ENCODE peak calls at places on chromosome 9, in seven cellular contexts. R is gastrocnemius medialis, L is psoas muscle, B is cardiac muscle cell, I is IMR-90, W is small intestine, E is upper lobe of left lung. V is an unnamed sample. For H3K4me1, the result is how much of the 10 kb centered on the place peaks cover.

GRCh38 chr9:92720209-92720765 is 44.3 kb downstream of the BICD2 start:
- DNase-seq in E (peak), B (no peak), R (no peak), I (no peak), W (no peak), L (no peak), V (peak)

GRCh38 chr9:114681594-114682332 is at the start of gene TEX48:
- DNase-seq in R (peak), W (peak), E (peak), L (peak), B (peak), I (peak), V (no peak)

GRCh38 chr9:34380034-34380510 is 3.4 kb upstream of the MYORG start:
- DNase-seq in E (no peak), L (no peak), W (peak), I (no peak), R (no peak), B (peak), V (peak)

GRCh38 chr9:77435688-77436087 is 212.4 kb downstream of the GNA14 start:
- DNase-seq in B (no peak), W (no peak), L (no peak), E (no peak), I (peak), R (no peak), V (no peak)

GRCh38 chr9:17658237-17658636 is 79.4 kb downstream of the SH3GL2 start:
- DNase-seq in R (no peak), I (no peak), B (no peak), W (no peak), E (no peak), L (no peak), V (no peak)

GRCh38 chr9:92504881-92505280 is 22.6 kb upstream of the ASPN start:
- DNase-seq in R (no peak), W (no peak), L (no peak), I (peak), E (no peak), B (no peak), V (no peak)

GRCh38 chr9:101814064-101814463 is 75.6 kb upstream of the GRIN3A start:
- DNase-seq in L (no peak), E (no peak), I (no peak), W (peak), B (no peak), R (no peak), V (no peak)

GRCh38 chr9:18708429-18708828 is 234.5 kb downstream of the ADAMTSL1 start:
- DNase-seq in R (no peak), W (no peak), I (no peak), L (no peak), E (no peak), B (no peak), V (no peak)

GRCh38 chr9:93143830-93144530 is 9.9 kb upstream of the NINJ1 start:
- DNase-seq in E (no peak), R (peak), I (no peak), W (no peak), B (no peak), L (peak), V (no peak)

GRCh38 chr9:122051401-122052346 is 41.4 kb downstream of the TTLL11 start:
- DNase-seq in I (peak), B (no peak), L (no peak), R (no peak), W (no peak), E (no peak), V (no peak)

GRCh38 chr9:26219961-26220360 is 541.7 kb upstream of the TUSC1 start:
- DNase-seq in E (no peak), R (no peak), I (no peak), B (no peak), L (no peak), W (no peak), V (no peak)

GRCh38 chr9:120873512-120873911 is 3.5 kb downstream of the PHF19 start:
- DNase-seq in W (peak), E (peak), I (no peak), R (no peak), L (no peak), B (no peak), V (no peak)

GRCh38 chr9:137240321-137240840 is 706 bp upstream of the TUBB4B start:
- DNase-seq in B (peak), E (peak), R (peak), W (peak), L (peak), I (peak), V (peak)

GRCh38 chr9:124054671-124055212 is 43.2 kb downstream of the LHX2 start:
- DNase-seq in R (no peak), I (peak), L (no peak), W (no peak), B (no peak), E (no peak), V (no peak)

GRCh38 chr9:70590264-70590646 is 175.8 kb upstream of the KLF9 start:
- DNase-seq in R (no peak), I (peak), L (no peak), E (no peak), B (no peak), W (no peak), V (no peak)

GRCh38 chr9:104914458-104914857 is 13.5 kb downstream of the ABCA1 start:
- DNase-seq in R (no peak), L (no peak), I (no peak), W (no peak), E (peak), B (no peak), V (no peak)

GRCh38 chr9:104915739-104916138 is 12.2 kb downstream of the ABCA1 start:
- DNase-seq in R (peak), E (no peak), W (no peak), I (no peak), L (no peak), B (no peak), V (no peak)

GRCh38 chr9:104911029-104911607 is 16.8 kb downstream of the ABCA1 start:
- DNase-seq in I (peak), W (no peak), L (no peak), B (no peak), R (no peak), E (no peak), V (no peak)

GRCh38 chr9:104915049-104915448 is 12.9 kb downstream of the ABCA1 start:
- DNase-seq in R (peak), L (peak), B (no peak), E (no peak), I (no peak), W (no peak), V (no peak)

GRCh38 chr9:104912606-104913005 is 15.3 kb downstream of the ABCA1 start:
- DNase-seq in I (no peak), B (no peak), R (no peak), E (no peak), L (no peak), W (no peak), V (no peak)
- H3K4me1 ChIP-seq in I (under half), B (under half), R (half or more), E (under half), L (half or more), W (under half), V (under half)

GRCh38 chr9:110999379-110999778 is 38.9 kb downstream of the LPAR1 start:
- DNase-seq in R (no peak), E (no peak), W (no peak), I (no peak), L (no peak), B (no peak), V (no peak)
- H3K4me1 ChIP-seq in R (under half), E (under half), W (under half), I (under half), L (under half), B (under half), V (under half)

GRCh38 chr9:5554254-5554653 is 43.9 kb downstream of the PDCD1LG2 start:
- DNase-seq in W (no peak), I (peak), L (no peak), B (no peak), R (no peak), E (no peak), V (no peak)
- H3K4me1 ChIP-seq in W (under half), I (under half), L (under half), B (under half), R (under half), E (under half), V (under half)

DNA sequence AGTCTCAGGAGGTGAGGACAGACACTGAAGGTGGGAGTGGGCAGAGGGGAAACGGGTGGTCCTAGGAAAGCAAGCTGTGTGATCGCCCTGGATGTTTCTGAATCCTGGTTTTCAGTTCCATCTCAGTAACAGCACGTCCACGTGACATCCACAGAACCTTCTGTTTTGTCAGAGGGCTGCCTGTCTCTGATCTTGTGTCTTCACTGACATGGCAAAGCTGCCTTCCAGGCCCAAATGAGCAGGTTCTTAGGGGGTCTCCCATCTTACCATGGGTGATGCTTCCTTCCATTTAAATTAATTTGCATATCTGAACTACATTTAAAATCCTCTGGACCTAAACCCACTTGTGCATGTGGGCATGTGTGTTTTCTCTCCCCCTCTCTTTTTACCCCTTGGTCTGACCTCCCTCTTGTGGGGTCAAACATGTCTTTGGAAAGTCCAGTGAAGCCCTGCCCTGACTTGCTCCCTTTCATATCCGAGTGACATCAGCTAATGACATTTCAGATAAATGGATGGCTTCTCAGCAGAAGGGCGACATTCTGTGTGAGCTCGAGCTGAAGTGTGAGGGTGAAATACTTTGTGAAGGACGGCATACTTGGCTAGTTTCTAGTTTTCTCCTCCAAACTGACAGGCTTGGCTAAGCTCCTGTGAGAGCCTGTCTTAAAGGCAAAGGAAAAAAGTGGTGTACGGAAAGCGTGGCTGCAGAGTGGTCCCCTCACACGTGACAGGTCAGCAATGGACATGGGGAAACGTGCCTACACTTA is 204.8 kb upstream of the S1PR3 start:
- DNase-seq in L (no peak), B (peak), E (no peak), W (no peak), R (no peak), I (peak), V (no peak)
- H3K4me1 ChIP-seq in L (under half), B (under half), E (under half), W (under half), R (under half), I (under half), V (under half)

DNA sequence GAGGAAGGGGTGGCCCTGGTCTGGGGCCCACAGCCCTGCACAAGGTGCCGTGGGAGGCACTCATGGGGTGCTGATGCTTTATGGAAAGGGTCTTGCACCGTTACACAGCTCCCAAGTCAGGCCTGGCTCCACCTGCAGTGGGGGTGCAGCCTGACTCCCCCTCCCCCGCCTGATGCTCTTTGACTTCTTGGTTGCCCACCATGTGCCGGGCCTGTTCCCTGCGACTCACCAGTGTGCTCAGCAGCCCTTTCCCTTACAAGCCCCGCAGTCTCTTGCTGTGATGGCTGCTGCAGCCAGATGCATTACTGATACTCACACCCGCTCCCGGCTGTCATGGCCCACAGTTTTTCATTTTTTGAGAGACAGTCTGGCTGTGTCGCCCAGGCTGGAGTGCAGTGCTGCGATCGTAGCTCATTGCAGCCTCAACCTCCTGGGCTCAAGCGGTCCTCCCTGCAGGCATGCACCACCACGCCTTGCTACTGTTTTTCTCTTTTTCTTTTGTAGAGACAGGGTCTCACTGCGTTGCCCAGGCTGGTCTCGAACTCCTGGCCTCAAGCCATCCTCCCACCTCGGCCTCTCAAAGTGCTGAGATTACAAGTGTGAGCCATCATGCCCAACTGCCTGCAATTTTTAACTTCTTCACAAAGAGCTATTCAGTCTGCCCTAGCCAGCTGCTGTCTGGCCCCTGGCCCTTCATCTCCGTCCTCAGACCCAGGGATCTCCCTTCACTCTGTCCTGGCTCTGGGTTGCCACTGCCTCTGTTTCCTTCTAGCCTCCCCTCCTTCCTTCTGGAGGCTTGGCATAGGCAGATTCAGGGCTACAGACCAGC is 109.5 kb downstream of the RXRA start:
- DNase-seq in B (no peak), R (no peak), E (no peak), I (no peak), W (no peak), L (no peak), V (no peak)
- H3K4me1 ChIP-seq in B (under half), R (half or more), E (half or more), I (under half), W (under half), L (half or more), V (half or more)

DNA sequence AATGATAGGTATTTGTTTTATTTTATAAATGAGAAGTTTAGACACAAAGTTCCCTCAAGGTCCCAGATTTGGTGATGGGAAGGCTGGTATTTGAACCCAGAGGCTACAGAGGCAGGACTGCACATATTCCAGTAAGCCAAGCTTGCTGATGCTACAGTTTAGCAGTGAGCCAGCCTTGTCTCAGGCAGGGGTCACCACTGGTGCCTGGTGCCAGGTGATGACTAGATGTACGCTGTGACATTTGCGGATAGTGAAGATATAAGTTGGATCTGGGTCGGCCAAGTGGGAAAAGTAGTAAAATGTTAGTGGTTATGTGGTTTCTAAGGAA is 143.9 kb downstream of the AOPEP start:
- DNase-seq in R (no peak), L (no peak), W (no peak), B (no peak), E (no peak), I (no peak), V (no peak)
- H3K4me1 ChIP-seq in R (half or more), L (half or more), W (under half), B (half or more), E (under half), I (under half), V (under half)

DNA sequence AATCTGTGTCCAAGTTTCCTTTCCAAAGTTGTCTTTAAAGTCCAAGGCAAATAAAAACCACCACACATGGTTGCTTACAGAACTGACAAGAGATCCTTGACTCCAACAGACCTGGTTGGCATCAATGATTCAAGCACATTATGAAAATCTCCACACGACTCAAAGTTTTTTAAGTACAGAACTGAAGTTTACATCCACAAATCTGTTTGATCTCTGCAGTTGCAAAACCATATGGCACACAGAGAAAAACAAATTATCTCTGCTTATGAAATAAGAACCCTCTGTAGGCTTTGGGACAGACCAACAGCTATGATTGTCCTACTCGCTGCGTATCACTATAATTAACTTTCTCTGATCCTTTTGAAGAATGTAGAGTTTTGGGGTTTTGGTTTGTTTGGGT is 60.8 kb downstream of the MLLT3 start:
- DNase-seq in R (no peak), E (no peak), W (no peak), L (no peak), B (no peak), I (no peak), V (no peak)
- H3K4me1 ChIP-seq in R (under half), E (under half), W (under half), L (under half), B (under half), I (under half), V (under half)

V was measured in right atrium auricular region.